ENCODE peak calls at places on chromosomes 13 and 19, in four cellular contexts. One of them, this sample, is unnamed.

GRCh38 chr13:91144054-91144453 is 203.4 kb upstream of the MIR17HG start:
- DNase-seq in amygdala: no peak
- DNase-seq in cardiac fibroblast: no peak
- DNase-seq in H9: no peak
- DNase-seq in this sample: no peak

GRCh38 chr13:41639955-41640780 is 182.8 kb downstream of the RGCC start:
- DNase-seq in amygdala: no peak
- DNase-seq in cardiac fibroblast: peak; percentile 69
- DNase-seq in H9: no peak
- DNase-seq in this sample: no peak

GRCh38 chr13:19252381-19252780 is 70.8 kb upstream of the TUBA3C start:
- DNase-seq in cardiac fibroblast: no peak
- DNase-seq in amygdala: no peak
- DNase-seq in H9: no peak
- DNase-seq in this sample: no peak

GRCh38 chr13:35699805-35700204 is 223.3 kb upstream of the MAB21L1 start:
- DNase-seq in cardiac fibroblast: peak; percentile 37
- DNase-seq in H9: no peak
- DNase-seq in amygdala: no peak
- DNase-seq in this sample: no peak

GRCh38 chr13:63403726-63404125 is 1988.1 kb upstream of the PCDH20 start:
- DNase-seq in amygdala: no peak
- DNase-seq in cardiac fibroblast: no peak
- DNase-seq in H9: no peak
- DNase-seq in this sample: no peak

GRCh38 chr13:28000567-28000966 is 12.1 kb upstream of the URAD start:
- DNase-seq in amygdala: no peak
- DNase-seq in cardiac fibroblast: no peak
- DNase-seq in H9: peak; percentile 65
- DNase-seq in this sample: no peak

GRCh38 chr13:50125306-50125555 is 110.0 kb downstream of the KCNRG start:
- DNase-seq in H9: no peak
- DNase-seq in cardiac fibroblast: no peak
- DNase-seq in amygdala: no peak
- DNase-seq in this sample: no peak

GRCh38 chr13:97600438-97601080 is 166.6 kb downstream of the RAP2A start:
- DNase-seq in H9: no peak
- DNase-seq in cardiac fibroblast: peak; percentile 83
- DNase-seq in amygdala: no peak
- DNase-seq in this sample: no peak

GRCh38 chr19:47200530-47200929 is 30.5 kb downstream of the BBC3 start:
- DNase-seq in cardiac fibroblast: no peak
- DNase-seq in H9: no peak
- DNase-seq in amygdala: no peak
- DNase-seq in this sample: no peak

GRCh38 chr19:1206733-1207301 is 1.2 kb downstream of the STK11 start:
- DNase-seq in cardiac fibroblast: peak; percentile 16
- DNase-seq in H9: peak; percentile 27
- DNase-seq in amygdala: no peak
- DNase-seq in this sample: no peak

GRCh38 chr13:29922896-29923295 is 72.5 kb upstream of the UBL3 start:
- DNase-seq in H9: no peak
- DNase-seq in amygdala: no peak
- DNase-seq in cardiac fibroblast: peak; percentile 83
- DNase-seq in this sample: no peak

GRCh38 chr19:17450264-17451075 is 2.0 kb upstream of the TMEM221 start:
- DNase-seq in cardiac fibroblast: no peak
- DNase-seq in amygdala: no peak
- DNase-seq in H9: no peak
- DNase-seq in this sample: no peak

GRCh38 chr19:54164369-54165068 is 5.0 kb upstream of the LENG1 start:
- DNase-seq in H9: peak; percentile 96
- DNase-seq in amygdala: no peak
- DNase-seq in cardiac fibroblast: peak; percentile 64
- DNase-seq in this sample: peak; percentile 84

GRCh38 chr19:46860846-46861690 is at the start of gene ARHGAP35:
- DNase-seq in cardiac fibroblast: peak; percentile 86
- DNase-seq in H9: peak; percentile 82
- DNase-seq in amygdala: peak; percentile 89
- DNase-seq in this sample: no peak

GRCh38 chr19:52992109-52993004 is 21.4 kb upstream of the ERVV-1 start:
- DNase-seq in H9: peak; percentile 46
- DNase-seq in amygdala: no peak
- DNase-seq in cardiac fibroblast: peak; percentile 7
- DNase-seq in this sample: peak; percentile 56

GRCh38 chr13:73223372-73223781 is 164.6 kb downstream of the KLF5 start:
- DNase-seq in cardiac fibroblast: no peak
- DNase-seq in amygdala: no peak
- DNase-seq in H9: no peak
- DNase-seq in this sample: no peak

GRCh38 chr19:56837492-56837891 is 3.0 kb downstream of the PEG3 start:
- DNase-seq in amygdala: peak; percentile 89
- DNase-seq in cardiac fibroblast: no peak
- DNase-seq in H9: no peak
- DNase-seq in this sample: no peak

GRCh38 chr13:94765814-94766213 is 53.5 kb upstream of the SOX21 start:
- DNase-seq in amygdala: no peak
- DNase-seq in cardiac fibroblast: no peak
- DNase-seq in H9: no peak
- DNase-seq in this sample: no peak

GRCh38 chr19:37982655-37983054 is 75.6 kb downstream of the SIPA1L3 start:
- DNase-seq in amygdala: no peak
- DNase-seq in cardiac fibroblast: no peak
- DNase-seq in H9: no peak
- DNase-seq in this sample: no peak

GRCh38 chr13:42807236-42807635 is 25.9 kb downstream of the FAM216B start:
- DNase-seq in cardiac fibroblast: no peak
- DNase-seq in amygdala: no peak
- DNase-seq in H9: no peak
- DNase-seq in this sample: no peak

GRCh38 chr13:111153977-111154332 is 38.8 kb downstream of the ARHGEF7 start:
- DNase-seq in amygdala: peak; percentile 69
- DNase-seq in cardiac fibroblast: peak; percentile 52
- DNase-seq in H9: no peak
- DNase-seq in this sample: no peak

This sample was measured in ecto neural progenitor cell.